ENCODE peak calls at places on chromosomes 11 and 22, in six cellular contexts. I is NCI-H2171 treated with DMSO at 0.1 percent for 48 hours; O is SJCRH30; R is left ventricle myocardium inferior; Z is effector CD4-positive, alpha-beta T cell; X is right cardiac atrium. N is an unnamed sample.

GRCh38 chr11:121575250-121575962 is 122.6 kb upstream of the SORL1-AS1 start:
- DNase-seq in R (peak; percentile 58), Z (no peak), I (no peak), O (peak; percentile 11), X (peak; percentile 93), N (peak; percentile 91)

GRCh38 chr22:23391022-23391421 is 189.1 kb downstream of the IGLL1 start:
- DNase-seq in O (no peak), Z (no peak), X (no peak), R (no peak), I (no peak), N (no peak)

GRCh38 chr11:60084866-60085265 is 3.6 kb upstream of the MS4A2 start:
- DNase-seq in I (no peak), O (no peak), Z (no peak), X (no peak), R (no peak), N (no peak)

GRCh38 chr11:12768731-12769673 is 94.8 kb downstream of the TEAD1 start:
- DNase-seq in O (no peak), I (no peak), Z (no peak), X (no peak), R (no peak), N (no peak)

GRCh38 chr22:28425211-28425610 is 254.4 kb downstream of the TTC28 start:
- DNase-seq in R (no peak), Z (no peak), X (no peak), O (no peak), I (no peak), N (no peak)

GRCh38 chr22:37226514-37226913 is 14.2 kb upstream of the SSTR3 start:
- DNase-seq in O (no peak), Z (no peak), R (no peak), I (no peak), X (no peak), N (no peak)

GRCh38 chr11:11577246-11577855 is 44.5 kb downstream of the GALNT18 start:
- DNase-seq in I (no peak), O (no peak), R (no peak), X (peak; percentile 31), Z (no peak), N (no peak)

GRCh38 chr11:69308531-69308930 is 14.6 kb downstream of the MYEOV start:
- DNase-seq in X (no peak), O (no peak), I (no peak), Z (no peak), R (no peak), N (no peak)

GRCh38 chr11:315051-315481 is 1.2 kb downstream of the IFITM1 start:
- DNase-seq in Z (no peak), I (no peak), O (no peak), X (no peak), R (no peak), N (peak; percentile 54)

GRCh38 chr11:63937713-63938480 is 905 bp upstream of the NAA40 start:
- DNase-seq in O (no peak), I (peak; percentile 70), R (no peak), Z (no peak), X (no peak), N (no peak)

GRCh38 chr22:37192741-37193140 is 4.7 kb upstream of the C1QTNF6 start:
- DNase-seq in R (no peak), X (no peak), O (no peak), Z (no peak), I (no peak), N (peak; percentile 1)

N was measured in kidney.